ENCODE peak calls at places on chromosomes 16 and 17, in five cellular contexts. One of them, this sample, is unnamed.

GRCh38 chr17:43822566-43823190 is 10.3 kb downstream of the MPP3 start:
- DNase-seq in Kasumi-1: no peak
- DNase-seq in T-helper 1 cell: no peak
- DNase-seq in epithelial cell of prostate: no peak
- DNase-seq in activated CD4-positive, alpha-beta T cell treated with anti-CD3 and anti-CD28 coated beads, Interleukin-2, amount 50 U/mL, for 1 hour: no peak
- DNase-seq in this sample: peak

GRCh38 chr16:30354423-30355143 is 525 bp downstream of the CD2BP2 start:
- DNase-seq in epithelial cell of prostate: no peak
- DNase-seq in Kasumi-1: no peak
- DNase-seq in T-helper 1 cell: no peak
- DNase-seq in activated CD4-positive, alpha-beta T cell treated with anti-CD3 and anti-CD28 coated beads, Interleukin-2, amount 50 U/mL, for 1 hour: no peak
- DNase-seq in this sample: no peak

GRCh38 chr17:16486373-16487250 is 5.4 kb downstream of the LRRC75A start:
- DNase-seq in T-helper 1 cell: no peak
- DNase-seq in epithelial cell of prostate: peak
- DNase-seq in Kasumi-1: no peak
- DNase-seq in activated CD4-positive, alpha-beta T cell treated with anti-CD3 and anti-CD28 coated beads, Interleukin-2, amount 50 U/mL, for 1 hour: no peak
- DNase-seq in this sample: no peak

GRCh38 chr16:27426423-27427408 is 24.7 kb downstream of the IL21R start:
- DNase-seq in epithelial cell of prostate: peak
- DNase-seq in Kasumi-1: peak
- DNase-seq in activated CD4-positive, alpha-beta T cell treated with anti-CD3 and anti-CD28 coated beads, Interleukin-2, amount 50 U/mL, for 1 hour: peak
- DNase-seq in T-helper 1 cell: peak
- DNase-seq in this sample: peak

GRCh38 chr17:72677714-72678390 is 414.6 kb downstream of the SLC39A11 start:
- DNase-seq in epithelial cell of prostate: no peak
- DNase-seq in T-helper 1 cell: no peak
- DNase-seq in Kasumi-1: no peak
- DNase-seq in activated CD4-positive, alpha-beta T cell treated with anti-CD3 and anti-CD28 coated beads, Interleukin-2, amount 50 U/mL, for 1 hour: no peak
- DNase-seq in this sample: no peak

GRCh38 chr17:57544381-57544780 is 200.7 kb downstream of the CCDC182 start:
- DNase-seq in activated CD4-positive, alpha-beta T cell treated with anti-CD3 and anti-CD28 coated beads, Interleukin-2, amount 50 U/mL, for 1 hour: no peak
- DNase-seq in epithelial cell of prostate: no peak
- DNase-seq in Kasumi-1: no peak
- DNase-seq in T-helper 1 cell: no peak
- DNase-seq in this sample: peak

GRCh38 chr17:35605753-35606152 is 18.6 kb downstream of the AP2B1 start:
- DNase-seq in T-helper 1 cell: no peak
- DNase-seq in Kasumi-1: no peak
- DNase-seq in activated CD4-positive, alpha-beta T cell treated with anti-CD3 and anti-CD28 coated beads, Interleukin-2, amount 50 U/mL, for 1 hour: no peak
- DNase-seq in epithelial cell of prostate: no peak
- DNase-seq in this sample: no peak

GRCh38 chr17:81484195-81484979 is 28.2 kb downstream of the ACTG1 start:
- DNase-seq in activated CD4-positive, alpha-beta T cell treated with anti-CD3 and anti-CD28 coated beads, Interleukin-2, amount 50 U/mL, for 1 hour: peak
- DNase-seq in epithelial cell of prostate: no peak
- DNase-seq in T-helper 1 cell: peak
- DNase-seq in Kasumi-1: peak
- DNase-seq in this sample: peak

GRCh38 chr17:71709974-71710373 is 410.8 kb upstream of the SOX9 start:
- DNase-seq in activated CD4-positive, alpha-beta T cell treated with anti-CD3 and anti-CD28 coated beads, Interleukin-2, amount 50 U/mL, for 1 hour: no peak
- DNase-seq in T-helper 1 cell: no peak
- DNase-seq in Kasumi-1: no peak
- DNase-seq in epithelial cell of prostate: no peak
- DNase-seq in this sample: no peak

GRCh38 chr16:57039148-57039812 is 49.9 kb downstream of the NLRC5 start:
- DNase-seq in Kasumi-1: peak
- DNase-seq in activated CD4-positive, alpha-beta T cell treated with anti-CD3 and anti-CD28 coated beads, Interleukin-2, amount 50 U/mL, for 1 hour: no peak
- DNase-seq in T-helper 1 cell: peak
- DNase-seq in epithelial cell of prostate: no peak
- DNase-seq in this sample: no peak

GRCh38 chr17:71142333-71142732 is 973.0 kb downstream of the KCNJ2 start:
- DNase-seq in epithelial cell of prostate: no peak
- DNase-seq in Kasumi-1: no peak
- DNase-seq in T-helper 1 cell: no peak
- DNase-seq in activated CD4-positive, alpha-beta T cell treated with anti-CD3 and anti-CD28 coated beads, Interleukin-2, amount 50 U/mL, for 1 hour: no peak
- DNase-seq in this sample: no peak

GRCh38 chr16:35298460-35299243 is 1839.2 kb downstream of the TP53TG3F start:
- DNase-seq in T-helper 1 cell: no peak
- DNase-seq in activated CD4-positive, alpha-beta T cell treated with anti-CD3 and anti-CD28 coated beads, Interleukin-2, amount 50 U/mL, for 1 hour: no peak
- DNase-seq in Kasumi-1: no peak
- DNase-seq in epithelial cell of prostate: no peak
- DNase-seq in this sample: no peak

GRCh38 chr16:50001144-50001543 is 23.9 kb upstream of the CNEP1R1 start:
- DNase-seq in Kasumi-1: no peak
- DNase-seq in epithelial cell of prostate: no peak
- DNase-seq in T-helper 1 cell: no peak
- DNase-seq in activated CD4-positive, alpha-beta T cell treated with anti-CD3 and anti-CD28 coated beads, Interleukin-2, amount 50 U/mL, for 1 hour: no peak
- DNase-seq in this sample: no peak

GRCh38 chr16:83717308-83717707 is 90.5 kb upstream of the HSBP1 start:
- DNase-seq in Kasumi-1: no peak
- DNase-seq in epithelial cell of prostate: no peak
- DNase-seq in activated CD4-positive, alpha-beta T cell treated with anti-CD3 and anti-CD28 coated beads, Interleukin-2, amount 50 U/mL, for 1 hour: no peak
- DNase-seq in T-helper 1 cell: no peak
- DNase-seq in this sample: peak

GRCh38 chr16:10961231-10961630 is 16.9 kb downstream of the CLEC16A start:
- DNase-seq in activated CD4-positive, alpha-beta T cell treated with anti-CD3 and anti-CD28 coated beads, Interleukin-2, amount 50 U/mL, for 1 hour: no peak
- DNase-seq in T-helper 1 cell: no peak
- DNase-seq in epithelial cell of prostate: no peak
- DNase-seq in Kasumi-1: no peak
- DNase-seq in this sample: no peak

GRCh38 chr16:58732545-58733247 is 1.4 kb downstream of the GOT2 start:
- DNase-seq in Kasumi-1: no peak
- DNase-seq in epithelial cell of prostate: no peak
- DNase-seq in T-helper 1 cell: peak
- DNase-seq in activated CD4-positive, alpha-beta T cell treated with anti-CD3 and anti-CD28 coated beads, Interleukin-2, amount 50 U/mL, for 1 hour: no peak
- DNase-seq in this sample: no peak

GRCh38 chr17:77527836-77528505 is 387.2 kb downstream of the SEC14L1 start:
- DNase-seq in Kasumi-1: no peak
- DNase-seq in activated CD4-positive, alpha-beta T cell treated with anti-CD3 and anti-CD28 coated beads, Interleukin-2, amount 50 U/mL, for 1 hour: no peak
- DNase-seq in epithelial cell of prostate: no peak
- DNase-seq in T-helper 1 cell: no peak
- DNase-seq in this sample: peak

GRCh38 chr17:40319651-40320550 is 10.9 kb downstream of the RARA start:
- DNase-seq in epithelial cell of prostate: no peak
- DNase-seq in Kasumi-1: no peak
- DNase-seq in activated CD4-positive, alpha-beta T cell treated with anti-CD3 and anti-CD28 coated beads, Interleukin-2, amount 50 U/mL, for 1 hour: peak
- DNase-seq in T-helper 1 cell: peak
- DNase-seq in this sample: no peak

GRCh38 chr17:61338000-61338864 is 61.4 kb upstream of the TBX2 start:
- DNase-seq in activated CD4-positive, alpha-beta T cell treated with anti-CD3 and anti-CD28 coated beads, Interleukin-2, amount 50 U/mL, for 1 hour: no peak
- DNase-seq in epithelial cell of prostate: no peak
- DNase-seq in Kasumi-1: no peak
- DNase-seq in T-helper 1 cell: no peak
- DNase-seq in this sample: no peak

GRCh38 chr16:75710344-75710743 is 9.1 kb upstream of the DUXB start:
- DNase-seq in epithelial cell of prostate: no peak
- DNase-seq in activated CD4-positive, alpha-beta T cell treated with anti-CD3 and anti-CD28 coated beads, Interleukin-2, amount 50 U/mL, for 1 hour: no peak
- DNase-seq in T-helper 1 cell: no peak
- DNase-seq in Kasumi-1: no peak
- DNase-seq in this sample: no peak

GRCh38 chr16:68901910-68902309 is 58.6 kb downstream of the TANGO6 start:
- DNase-seq in Kasumi-1: no peak
- DNase-seq in epithelial cell of prostate: no peak
- DNase-seq in activated CD4-positive, alpha-beta T cell treated with anti-CD3 and anti-CD28 coated beads, Interleukin-2, amount 50 U/mL, for 1 hour: no peak
- DNase-seq in T-helper 1 cell: no peak
- DNase-seq in this sample: no peak

GRCh38 chr16:22673463-22673862 is 140.5 kb upstream of the HS3ST2 start:
- DNase-seq in epithelial cell of prostate: no peak
- DNase-seq in activated CD4-positive, alpha-beta T cell treated with anti-CD3 and anti-CD28 coated beads, Interleukin-2, amount 50 U/mL, for 1 hour: no peak
- DNase-seq in T-helper 1 cell: no peak
- DNase-seq in Kasumi-1: no peak
- DNase-seq in this sample: no peak

GRCh38 chr16:3952342-3953131 is 72.0 kb upstream of the CREBBP start:
- DNase-seq in T-helper 1 cell: no peak
- DNase-seq in activated CD4-positive, alpha-beta T cell treated with anti-CD3 and anti-CD28 coated beads, Interleukin-2, amount 50 U/mL, for 1 hour: no peak
- DNase-seq in Kasumi-1: no peak
- DNase-seq in epithelial cell of prostate: no peak
- DNase-seq in this sample: no peak

GRCh38 chr17:77106874-77107358 is 33.9 kb upstream of the SEC14L1 start:
- DNase-seq in activated CD4-positive, alpha-beta T cell treated with anti-CD3 and anti-CD28 coated beads, Interleukin-2, amount 50 U/mL, for 1 hour: no peak
- DNase-seq in Kasumi-1: no peak
- DNase-seq in T-helper 1 cell: peak
- DNase-seq in epithelial cell of prostate: no peak
- DNase-seq in this sample: peak

GRCh38 chr16:58651965-58652348 is 22.3 kb upstream of the CNOT1 start:
- DNase-seq in activated CD4-positive, alpha-beta T cell treated with anti-CD3 and anti-CD28 coated beads, Interleukin-2, amount 50 U/mL, for 1 hour: no peak
- DNase-seq in T-helper 1 cell: no peak
- DNase-seq in Kasumi-1: no peak
- DNase-seq in epithelial cell of prostate: no peak
- DNase-seq in this sample: no peak

GRCh38 chr17:49514374-49514738 is 19.3 kb downstream of the NGFR start:
- DNase-seq in activated CD4-positive, alpha-beta T cell treated with anti-CD3 and anti-CD28 coated beads, Interleukin-2, amount 50 U/mL, for 1 hour: no peak
- DNase-seq in epithelial cell of prostate: no peak
- DNase-seq in T-helper 1 cell: no peak
- DNase-seq in Kasumi-1: peak
- DNase-seq in this sample: no peak

GRCh38 chr16:30401768-30402425 is 5.5 kb upstream of the ZNF771 start:
- DNase-seq in Kasumi-1: no peak
- DNase-seq in epithelial cell of prostate: no peak
- DNase-seq in activated CD4-positive, alpha-beta T cell treated with anti-CD3 and anti-CD28 coated beads, Interleukin-2, amount 50 U/mL, for 1 hour: no peak
- DNase-seq in T-helper 1 cell: no peak
- DNase-seq in this sample: no peak

GRCh38 chr17:79691931-79692330 is 38.8 kb upstream of the ENPP7 start:
- DNase-seq in Kasumi-1: no peak
- DNase-seq in activated CD4-positive, alpha-beta T cell treated with anti-CD3 and anti-CD28 coated beads, Interleukin-2, amount 50 U/mL, for 1 hour: no peak
- DNase-seq in T-helper 1 cell: no peak
- DNase-seq in epithelial cell of prostate: no peak
- DNase-seq in this sample: no peak

GRCh38 chr16:30786115-30786935 is 680 bp downstream of the ZNF629 start:
- DNase-seq in activated CD4-positive, alpha-beta T cell treated with anti-CD3 and anti-CD28 coated beads, Interleukin-2, amount 50 U/mL, for 1 hour: no peak
- DNase-seq in T-helper 1 cell: no peak
- DNase-seq in Kasumi-1: no peak
- DNase-seq in epithelial cell of prostate: no peak
- DNase-seq in this sample: no peak

GRCh38 chr17:82110298-82110697 is 12.3 kb upstream of the FASN start:
- DNase-seq in Kasumi-1: no peak
- DNase-seq in epithelial cell of prostate: peak
- DNase-seq in T-helper 1 cell: no peak
- DNase-seq in activated CD4-positive, alpha-beta T cell treated with anti-CD3 and anti-CD28 coated beads, Interleukin-2, amount 50 U/mL, for 1 hour: no peak
- DNase-seq in this sample: no peak

GRCh38 chr17:70896843-70897242 is 727.5 kb downstream of the KCNJ2 start:
- DNase-seq in activated CD4-positive, alpha-beta T cell treated with anti-CD3 and anti-CD28 coated beads, Interleukin-2, amount 50 U/mL, for 1 hour: no peak
- DNase-seq in Kasumi-1: no peak
- DNase-seq in T-helper 1 cell: no peak
- DNase-seq in epithelial cell of prostate: no peak
- DNase-seq in this sample: no peak

GRCh38 chr17:18117974-18118632 is 9.5 kb downstream of the MYO15A start:
- DNase-seq in Kasumi-1: no peak
- DNase-seq in T-helper 1 cell: no peak
- DNase-seq in epithelial cell of prostate: no peak
- DNase-seq in activated CD4-positive, alpha-beta T cell treated with anti-CD3 and anti-CD28 coated beads, Interleukin-2, amount 50 U/mL, for 1 hour: no peak
- DNase-seq in this sample: no peak

This sample was measured in NCI-H524.